ENCODE peak calls at places on chromosome 1, in seven cellular contexts. W, V, B, P, X, C and T are unnamed samples.

GRCh38 chr1:237152506-237153335 is 110.7 kb downstream of the RYR2 start:
- DNase-seq in B (no peak), W (no peak), X (no peak), P (no peak), C (no peak), V (no peak), T (no peak)

GRCh38 chr1:185479781-185480180 is 162.7 kb upstream of the IVNS1ABP start:
- DNase-seq in X (no peak), V (no peak), W (no peak), C (no peak), B (no peak), P (no peak), T (no peak)

GRCh38 chr1:61052393-61053280 is 29.7 kb upstream of the NFIA start:
- DNase-seq in P (no peak), V (no peak), W (no peak), X (no peak), C (no peak), B (no peak), T (no peak)

GRCh38 chr1:27884182-27884954 is 12.0 kb downstream of the THEMIS2 start:
- DNase-seq in P (no peak), B (no peak), X (no peak), W (no peak), V (no peak), C (no peak), T (peak)

GRCh38 chr1:152110365-152110859 is 4.8 kb downstream of the TCHH start:
- DNase-seq in B (peak), X (no peak), W (no peak), C (no peak), P (no peak), V (peak), T (peak)

GRCh38 chr1:156655151-156655903 is 13.4 kb downstream of the BCAN start:
- DNase-seq in W (no peak), P (no peak), C (no peak), V (no peak), X (no peak), B (no peak), T (no peak)

GRCh38 chr1:3741566-3742438 is 10.4 kb upstream of the CCDC27 start:
- DNase-seq in P (no peak), V (no peak), C (no peak), X (no peak), B (no peak), W (no peak), T (no peak)

GRCh38 chr1:40838045-40838979 is 23.9 kb downstream of the CITED4 start:
- DNase-seq in X (no peak), B (no peak), C (no peak), P (no peak), W (no peak), V (no peak), T (no peak)

GRCh38 chr1:2174348-2175054 is 20.1 kb downstream of the FAAP20 start:
- DNase-seq in P (no peak), W (no peak), B (peak), X (peak), C (peak), V (peak), T (peak)

GRCh38 chr1:214271174-214271858 is 9.6 kb upstream of the SMYD2 start:
- DNase-seq in V (no peak), X (no peak), B (no peak), C (no peak), W (no peak), P (no peak), T (peak)

GRCh38 chr1:109399326-109399957 is 1.7 kb upstream of the SORT1 start:
- DNase-seq in C (no peak), V (peak), X (peak), B (no peak), W (no peak), P (no peak), T (peak)

GRCh38 chr1:6507461-6507911 is 16.0 kb upstream of the PLEKHG5 start:
- DNase-seq in C (no peak), P (no peak), W (no peak), B (no peak), X (no peak), V (no peak), T (no peak)

GRCh38 chr1:39297534-39297933 is 93.0 kb downstream of the MACF1 start:
- DNase-seq in V (peak), B (no peak), X (no peak), W (no peak), P (no peak), C (no peak), T (no peak)

GRCh38 chr1:116387551-116387950 is 14.5 kb downstream of the ATP1A1 start:
- DNase-seq in C (no peak), V (no peak), X (no peak), W (no peak), B (no peak), P (no peak), T (no peak)

GRCh38 chr1:234628099-234628498 is 18.1 kb upstream of the IRF2BP2 start:
- DNase-seq in X (no peak), P (no peak), V (peak), W (no peak), B (peak), C (no peak), T (no peak)

GRCh38 chr1:242467556-242468145 is 56.8 kb downstream of the PLD5 start:
- DNase-seq in B (peak), X (peak), W (no peak), P (no peak), C (peak), V (peak), T (peak)

GRCh38 chr1:76040327-76040868 is 34.1 kb upstream of the ST6GALNAC3 start:
- DNase-seq in X (no peak), V (no peak), B (no peak), W (no peak), C (peak), P (no peak), T (no peak)

GRCh38 chr1:81921344-81921743 is 120.6 kb downstream of the ADGRL2 start:
- DNase-seq in X (no peak), B (no peak), V (no peak), P (no peak), C (no peak), W (no peak), T (no peak)

GRCh38 chr1:171919891-171920887 is 78.9 kb downstream of the DNM3 start:
- DNase-seq in X (no peak), P (no peak), V (no peak), C (no peak), W (no peak), B (no peak), T (no peak)

GRCh38 chr1:7407547-7407895 is 363.6 kb upstream of the VAMP3 start:
- DNase-seq in V (no peak), C (no peak), B (no peak), X (no peak), W (no peak), P (no peak), T (no peak)

GRCh38 chr1:81509619-81510018 is 291.1 kb upstream of the ADGRL2 start:
- DNase-seq in P (no peak), V (no peak), B (no peak), C (no peak), W (no peak), X (no peak), T (no peak)

GRCh38 chr1:46188295-46189030 is 9.8 kb downstream of the POMGNT1 start:
- DNase-seq in X (no peak), V (no peak), B (peak), C (peak), W (no peak), P (no peak), T (no peak)

GRCh38 chr1:188782220-188782841 is 1695.3 kb downstream of the BRINP3 start:
- DNase-seq in X (peak), W (no peak), C (no peak), P (no peak), V (peak), B (peak), T (peak)

GRCh38 chr1:207798847-207799246 is 47.0 kb downstream of the CD46 start:
- DNase-seq in V (peak), P (no peak), C (no peak), X (no peak), B (no peak), W (no peak), T (peak)

GRCh38 chr1:51410568-51411460 is 80.5 kb upstream of the TTC39A start:
- DNase-seq in V (peak), B (no peak), P (no peak), X (no peak), W (no peak), C (no peak), T (no peak)

GRCh38 chr1:44523747-44524146 is 118.7 kb downstream of the RNF220 start:
- DNase-seq in X (no peak), V (no peak), C (no peak), B (no peak), W (no peak), P (no peak), T (no peak)

GRCh38 chr1:25338188-25338981 is at the start of gene TMEM50A:
- DNase-seq in W (peak), P (no peak), X (peak), C (peak), V (peak), B (peak), T (peak)

GRCh38 chr1:188224263-188224662 is 1395.5 kb downstream of the PLA2G4A start:
- DNase-seq in C (no peak), X (no peak), B (no peak), W (no peak), V (no peak), P (no peak), T (no peak)

GRCh38 chr1:161098161-161099068 is at the start of gene KLHDC9:
- DNase-seq in X (peak), B (peak), C (peak), V (peak), W (no peak), P (no peak), T (no peak)

GRCh38 chr1:67540733-67541125 is 110.5 kb upstream of the SERBP1 start:
- DNase-seq in C (no peak), B (no peak), X (no peak), V (peak), P (no peak), W (no peak), T (no peak)

GRCh38 chr1:244964112-244964971 is 100.0 kb upstream of the HNRNPU start:
- DNase-seq in V (peak), X (no peak), B (peak), P (no peak), C (peak), W (no peak), T (peak)

GRCh38 chr1:54377040-54377691 is 29.0 kb downstream of the SSBP3 start:
- DNase-seq in P (no peak), V (peak), X (no peak), B (peak), C (no peak), W (no peak), T (no peak)

GRCh38 chr1:102783487-102783886 is 324.8 kb downstream of the COL11A1 start:
- DNase-seq in V (no peak), X (no peak), B (no peak), W (no peak), P (no peak), C (no peak), T (no peak)
- TF ChIP-seq CTCF in V (no peak), X (no peak), B (no peak), W (no peak), P (no peak), C (no peak), T (no peak)

GRCh38 chr1:53326088-53326597 is 1.7 kb downstream of the LRP8 start:
- DNase-seq in W (peak), B (peak), P (no peak), V (peak), X (peak), C (peak), T (peak)
- TF ChIP-seq POLR2A in W (no peak), B (no peak), P (no peak), V (peak), X (no peak), C (peak), T (peak)

GRCh38 chr1:18373151-18373550 is 107.6 kb upstream of the KLHDC7A start:
- DNase-seq in W (no peak), C (no peak), P (no peak), B (no peak), V (no peak), X (no peak), T (no peak)

GRCh38 chr1:18376661-18377060 is 104.1 kb upstream of the KLHDC7A start:
- DNase-seq in V (no peak), P (no peak), C (no peak), W (no peak), X (no peak), B (no peak), T (no peak)

DNA sequence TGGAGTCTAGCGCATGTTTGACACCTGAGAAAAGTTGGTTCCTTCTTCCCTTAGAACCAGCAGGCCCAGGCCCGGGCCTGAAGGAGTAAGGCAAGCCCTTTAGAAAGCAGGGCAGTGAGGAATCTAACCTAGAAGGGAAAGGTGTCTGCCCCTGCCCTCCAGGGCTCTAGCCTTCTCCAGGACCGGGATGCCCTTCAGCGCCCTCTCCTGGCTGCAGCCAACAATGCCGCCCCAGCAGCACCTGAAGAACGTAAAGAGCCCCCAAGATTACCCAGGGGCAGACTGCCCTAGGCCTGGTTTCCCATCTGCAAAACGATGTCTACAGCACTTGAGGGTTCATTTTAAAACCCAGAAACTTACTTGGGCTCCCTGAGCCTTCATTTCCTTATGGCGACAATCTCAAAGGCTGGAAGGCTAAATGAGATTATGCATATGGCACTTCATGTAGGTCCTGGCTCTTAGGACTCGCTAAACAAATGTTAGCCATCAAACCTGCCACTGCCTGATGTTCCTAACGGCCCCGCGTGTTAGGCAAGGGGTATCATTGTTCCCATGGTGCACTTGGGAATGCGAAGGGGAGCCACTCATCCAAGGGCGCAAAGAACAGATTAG is 106.7 kb upstream of the KLHDC7A start:
- DNase-seq in C (peak), X (no peak), V (no peak), B (no peak), P (no peak), W (no peak), T (peak)
- TF ChIP-seq CTCF in C (peak), X (peak), V (no peak), B (peak), P (no peak), W (no peak), T (peak)

DNA sequence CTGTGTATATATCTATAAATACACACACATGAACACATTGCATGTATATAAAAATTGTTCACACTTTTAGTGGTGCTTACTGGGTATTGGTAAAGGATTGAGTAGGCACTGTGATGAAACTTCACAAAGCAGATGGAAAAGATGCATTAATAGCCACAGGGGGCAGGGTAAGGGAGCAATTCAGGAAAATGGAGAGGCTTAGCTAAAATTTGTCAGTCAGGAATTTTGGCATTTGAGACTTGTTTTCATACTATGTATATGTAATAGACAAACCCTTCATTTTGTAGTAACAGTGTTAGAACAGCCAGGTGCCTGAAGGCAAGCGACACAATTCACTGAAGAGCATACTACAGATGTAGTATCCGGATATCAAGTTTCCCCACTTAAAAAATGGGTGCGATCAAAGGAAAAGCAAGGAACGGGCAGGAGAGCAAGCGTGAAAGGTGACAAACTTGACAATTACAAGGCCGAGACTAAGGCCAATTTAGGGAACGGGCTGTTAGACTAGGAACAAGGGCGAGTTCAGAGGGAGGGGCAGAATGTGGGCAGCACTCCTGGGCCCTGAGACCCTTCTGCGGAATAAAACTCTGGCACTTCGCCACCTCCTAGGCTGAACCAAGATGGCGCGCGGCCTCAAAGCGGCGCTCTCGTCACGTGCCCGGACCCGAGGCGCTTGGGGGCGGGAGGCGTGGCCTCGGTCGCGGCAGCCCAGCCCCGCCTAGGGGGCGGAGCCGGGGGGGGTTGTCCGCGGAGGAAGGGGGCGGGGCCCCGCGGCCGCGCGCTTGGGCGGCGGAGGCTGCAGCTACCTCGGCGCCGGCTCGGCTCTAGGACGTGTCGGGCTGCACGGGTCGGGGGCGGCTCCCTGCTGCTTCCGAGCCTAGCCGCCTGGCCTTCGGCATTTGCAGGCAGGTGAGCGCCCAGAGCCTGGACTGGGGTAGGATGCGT is at the start of gene PPFIA4:
- DNase-seq in B (peak), C (peak), V (peak), W (no peak), P (no peak), X (peak), T (peak)
- TF ChIP-seq POLR2A in B (no peak), C (peak), V (no peak), W (no peak), P (no peak), X (peak), T (no peak)

GRCh38 chr1:112744019-112744578 is 29.0 kb upstream of the PPM1J start:
- DNase-seq in B (peak), X (no peak), C (peak), P (no peak), V (peak), W (no peak), T (no peak)
- TF ChIP-seq CTCF in B (peak), X (no peak), C (no peak), P (no peak), V (peak), W (no peak), T (no peak)

GRCh38 chr1:203800001-203800400 is 4.6 kb downstream of the ZBED6 start:
- DNase-seq in B (no peak), P (no peak), C (no peak), X (no peak), V (no peak), W (no peak), T (no peak)

GRCh38 chr1:203797216-203797615 is 1.8 kb downstream of the ZBED6 start:
- DNase-seq in C (no peak), P (no peak), X (no peak), W (no peak), B (no peak), V (no peak), T (no peak)

GRCh38 chr1:203797948-203798347 is 2.5 kb downstream of the ZBED6 start:
- DNase-seq in C (peak), X (no peak), W (no peak), B (peak), P (no peak), V (no peak), T (no peak)

GRCh38 chr1:203796223-203796747 is 862 bp downstream of the ZBED6 start:
- DNase-seq in W (no peak), X (no peak), P (peak), V (peak), C (peak), B (peak), T (peak)

DNA sequence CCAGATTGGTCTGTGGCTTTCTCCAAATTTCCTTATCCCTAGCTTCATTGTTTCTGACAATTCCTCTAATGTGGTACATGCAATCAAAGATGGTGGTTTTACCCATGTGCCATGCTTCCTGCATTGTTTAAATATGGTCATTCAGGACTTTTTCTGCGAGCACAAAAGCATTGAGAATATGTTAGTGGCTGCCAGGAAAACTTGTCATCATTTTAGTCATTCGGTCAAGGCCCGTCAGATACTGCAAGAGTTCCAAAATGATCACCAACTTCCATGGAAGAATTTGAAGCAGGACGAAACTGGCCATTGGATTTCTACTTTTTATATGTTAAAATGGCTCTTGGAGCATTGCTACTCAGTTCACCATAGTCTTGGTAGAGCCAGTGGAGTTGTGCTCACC is 3.7 kb downstream of the ZBED6 start:
- DNase-seq in V (no peak), B (no peak), C (no peak), W (no peak), X (no peak), P (no peak), T (no peak)
- TF ChIP-seq POLR2A in V (no peak), B (no peak), C (no peak), W (no peak), X (no peak), P (no peak), T (no peak)

DNA sequence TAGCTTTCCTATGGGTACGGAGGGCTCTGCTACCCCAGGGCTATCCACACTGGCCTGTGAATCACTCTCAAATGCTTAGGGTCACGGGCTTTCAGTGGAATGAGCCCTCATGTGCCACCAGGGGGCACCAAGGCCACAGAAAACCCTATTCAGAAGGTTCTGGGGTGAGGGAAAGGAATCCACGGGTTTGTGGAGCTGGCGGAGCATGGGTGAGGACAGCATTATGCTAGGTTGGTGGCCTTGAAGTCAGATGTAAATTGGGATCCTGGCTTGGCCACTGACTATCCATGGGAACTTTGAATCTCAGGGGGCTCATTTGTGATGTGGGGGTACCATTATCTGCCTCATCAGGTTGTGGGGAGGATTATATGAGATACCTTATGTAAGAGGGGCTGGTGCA is 5.1 kb upstream of the LAMTOR5 start:
- DNase-seq in V (peak), B (peak), C (peak), X (peak), W (no peak), P (no peak), T (peak)
- TF ChIP-seq CTCF in V (peak), B (peak), C (peak), X (peak), W (no peak), P (peak), T (peak)

GRCh38 chr1:15742339-15742801 is at the start of gene TMEM82:
- DNase-seq in C (peak), B (peak), P (no peak), X (no peak), V (no peak), W (no peak), T (no peak)
- TF ChIP-seq POLR2A in C (peak), B (no peak), P (no peak), X (no peak), V (no peak), W (no peak), T (no peak)

GRCh38 chr1:15702722-15703550 is 18.8 kb downstream of the PLEKHM2 start:
- DNase-seq in B (peak), V (peak), W (no peak), C (peak), X (no peak), P (no peak), T (peak)
- TF ChIP-seq CTCF in B (peak), V (peak), W (no peak), C (no peak), X (peak), P (no peak), T (no peak)